ENCODE peak calls at places on chromosomes 5 and 9, in five cellular contexts. T is iris pigment epithelial cell, J is NCI-H460, M is right cardiac atrium, L is nucleus accumbens. X is an unnamed sample.
A peak's percentile ranks its signal among the peaks of the same experiment; 100 is the strongest.

GRCh38 chr5:178274826-178275537 is 42.4 kb upstream of the PHYKPL start:
- DNase-seq in M (no peak), J (no peak), L (no peak), T (no peak), X (peak; percentile 52)

GRCh38 chr5:180290568-180291233 is 1.2 kb downstream of the MAPK9 start:
- DNase-seq in T (no peak), M (no peak), L (no peak), J (no peak), X (no peak)

GRCh38 chr9:69073103-69073502 is 37.6 kb downstream of the FXN start:
- DNase-seq in L (no peak), M (no peak), T (no peak), J (no peak), X (no peak)

GRCh38 chr5:140561753-140562523 is 2.5 kb downstream of the APBB3 start:
- DNase-seq in T (no peak), L (no peak), M (no peak), J (no peak), X (no peak)

GRCh38 chr5:141669519-141669918 is 12.5 kb downstream of the ARAP3 start:
- DNase-seq in L (no peak), J (no peak), T (no peak), M (no peak), X (no peak)

GRCh38 chr5:65081071-65081470 is 312.3 kb downstream of the CWC27 start:
- DNase-seq in M (no peak), L (no peak), T (no peak), J (no peak), X (no peak)

GRCh38 chr9:136858844-136859757 is 7.0 kb downstream of the MAMDC4 start:
- DNase-seq in L (peak; percentile 63), J (no peak), M (peak; percentile 68), T (peak; percentile 30), X (no peak)

GRCh38 chr9:69385474-69386091 is 60.6 kb downstream of the ENTREP1 start:
- DNase-seq in L (no peak), T (no peak), J (no peak), M (no peak), X (peak; percentile 51)

GRCh38 chr5:38755171-38755570 is 90.6 kb upstream of the OSMR start:
- DNase-seq in T (peak; percentile 74), J (no peak), L (no peak), M (no peak), X (no peak)

GRCh38 chr5:76472338-76473336 is 69.6 kb downstream of the IQGAP2 start:
- DNase-seq in M (no peak), L (no peak), J (no peak), T (peak; percentile 50), X (no peak)

GRCh38 chr9:8718121-8718725 is 918.6 kb upstream of the DMAC1 start:
- DNase-seq in J (peak; percentile 56), M (no peak), T (peak; percentile 30), L (no peak), X (no peak)

GRCh38 chr5:139644001-139644456 is 4.1 kb upstream of the CXXC5 start:
- DNase-seq in J (no peak), M (no peak), T (no peak), L (no peak), X (peak; percentile 9)

GRCh38 chr5:77144837-77145139 is 57.7 kb upstream of the ZBED3 start:
- DNase-seq in T (no peak), L (no peak), M (no peak), J (no peak), X (no peak)

GRCh38 chr5:16431482-16431881 is 34.1 kb downstream of the ZNF622 start:
- DNase-seq in M (no peak), L (no peak), T (no peak), J (no peak), X (no peak)

GRCh38 chr9:132006657-132007370 is 72.9 kb downstream of the MED27 start:
- DNase-seq in M (no peak), J (no peak), L (no peak), T (peak; percentile 63), X (no peak)